ENCODE peak calls at places on chromosome 22, in eight cellular contexts. R is astrocyte of the cerebellum, W is GM12865, C is upper lobe of right lung, P is AG04450, Q is uterus, N is retinal pigment epithelial cell, K is AG09309. U is an unnamed sample.

GRCh38 chr22:44622147-44622427 is 79.9 kb upstream of the PRR5 start:
- DNase-seq in R (no peak), K (no peak), N (no peak), Q (no peak), P (no peak), C (no peak), W (peak), U (no peak)

GRCh38 chr22:42967933-42968332 is 47.0 kb downstream of the PACSIN2 start:
- DNase-seq in K (no peak), C (peak), W (peak), N (no peak), R (no peak), P (no peak), Q (peak), U (no peak)

GRCh38 chr22:21938906-21939305 is 13.7 kb downstream of the PPM1F start:
- DNase-seq in C (no peak), R (no peak), W (no peak), N (no peak), Q (no peak), K (no peak), P (no peak), U (no peak)

GRCh38 chr22:49101225-49101624 is 726.4 kb downstream of the BRD1 start:
- DNase-seq in W (no peak), R (no peak), N (no peak), C (peak), P (no peak), K (no peak), Q (no peak), U (no peak)

GRCh38 chr22:39546889-39547586 is 14.5 kb upstream of the RPS19BP1 start:
- DNase-seq in R (no peak), Q (no peak), P (no peak), C (no peak), W (no peak), N (no peak), K (no peak), U (no peak)

GRCh38 chr22:21698430-21699329 is 32.9 kb downstream of the PPIL2 start:
- DNase-seq in R (no peak), W (no peak), N (no peak), K (no peak), P (no peak), C (no peak), Q (peak), U (no peak)

GRCh38 chr22:30305519-30305905 is 16.2 kb upstream of the CASTOR1 start:
- DNase-seq in C (peak), R (no peak), W (peak), K (no peak), P (no peak), N (no peak), Q (peak), U (no peak)

GRCh38 chr22:21865041-21865440 is 2.4 kb downstream of the MAPK1 start:
- DNase-seq in K (peak), Q (peak), R (peak), P (peak), C (no peak), N (peak), W (peak), U (peak)

GRCh38 chr22:45787770-45788169 is 116.1 kb downstream of the ATXN10 start:
- DNase-seq in C (no peak), N (no peak), W (no peak), K (no peak), P (no peak), Q (no peak), R (no peak), U (no peak)

GRCh38 chr22:29450222-29450621 is 11.8 kb downstream of the RFPL1 start:
- DNase-seq in N (no peak), W (no peak), Q (no peak), P (no peak), R (no peak), K (no peak), C (no peak), U (no peak)

GRCh38 chr22:43776081-43776670 is 35.9 kb downstream of the EFCAB6 start:
- DNase-seq in R (no peak), Q (no peak), K (no peak), N (no peak), W (no peak), P (no peak), C (no peak), U (no peak)

GRCh38 chr22:24059121-24059520 is 48.0 kb downstream of the CABIN1 start:
- DNase-seq in R (peak), C (no peak), K (peak), Q (no peak), P (peak), W (no peak), N (no peak), U (peak)

GRCh38 chr22:50601669-50602337 is 1.2 kb downstream of the MAPK8IP2 start:
- DNase-seq in Q (no peak), K (no peak), W (no peak), N (no peak), C (no peak), P (no peak), R (no peak), U (no peak)

GRCh38 chr22:30325724-30326703 is 727 bp downstream of the TBC1D10A start:
- DNase-seq in P (no peak), Q (peak), W (peak), K (no peak), N (no peak), R (no peak), C (no peak), U (no peak)

GRCh38 chr22:42343136-42343484 is 72.7 kb upstream of the TCF20 start:
- DNase-seq in W (no peak), N (no peak), Q (no peak), P (no peak), K (no peak), C (no peak), R (no peak), U (no peak)

GRCh38 chr22:31089101-31090100 is 8.3 kb downstream of the SMTN start:
- DNase-seq in K (no peak), N (no peak), C (no peak), P (no peak), Q (peak), R (no peak), W (peak), U (no peak)

GRCh38 chr22:28976588-28976987 is 85.0 kb downstream of the C22orf31 start:
- DNase-seq in P (peak), K (peak), Q (no peak), C (no peak), W (peak), R (no peak), N (peak), U (peak)

GRCh38 chr22:43298062-43298801 is 44.9 kb downstream of the SCUBE1 start:
- DNase-seq in K (no peak), N (no peak), R (no peak), P (no peak), Q (no peak), W (no peak), C (no peak), U (no peak)

GRCh38 chr22:27997538-27997937 is 78.5 kb upstream of the PITPNB start:
- DNase-seq in W (peak), Q (no peak), N (no peak), K (no peak), P (no peak), C (peak), R (no peak), U (no peak)

GRCh38 chr22:29524440-29525191 is 28.9 kb downstream of the THOC5 start:
- DNase-seq in K (no peak), Q (no peak), W (peak), P (no peak), C (no peak), R (no peak), N (peak), U (no peak)

GRCh38 chr22:19823638-19824196 is 31.0 kb downstream of the GNB1L start:
- DNase-seq in N (no peak), K (no peak), C (peak), W (no peak), Q (no peak), P (no peak), R (no peak), U (no peak)

GRCh38 chr22:24379536-24379935 is 47.9 kb upstream of the ADORA2A start:
- DNase-seq in C (no peak), N (no peak), R (no peak), W (no peak), P (no peak), K (no peak), Q (no peak), U (no peak)

GRCh38 chr22:25548866-25549464 is 15.5 kb upstream of the GRK3 start:
- DNase-seq in R (no peak), Q (no peak), P (no peak), C (no peak), K (no peak), W (no peak), N (no peak), U (no peak)

GRCh38 chr22:49400866-49401598 is 426.6 kb downstream of the BRD1 start:
- DNase-seq in R (no peak), P (no peak), K (no peak), W (no peak), N (no peak), C (no peak), Q (no peak), U (no peak)

GRCh38 chr22:29342577-29343312 is 27.2 kb upstream of the RASL10A start:
- DNase-seq in P (no peak), W (no peak), C (no peak), R (no peak), Q (no peak), K (no peak), N (no peak), U (no peak)

GRCh38 chr22:23168381-23169031 is 11.8 kb upstream of the BCR start:
- DNase-seq in Q (no peak), K (no peak), P (no peak), R (no peak), C (no peak), N (no peak), W (no peak), U (no peak)

GRCh38 chr22:44915441-44915840 is 94.4 kb downstream of the PHF21B start:
- DNase-seq in N (no peak), K (no peak), W (no peak), Q (no peak), R (no peak), P (no peak), C (peak), U (no peak)

GRCh38 chr22:29798801-29799200 is 31.6 kb downstream of the UQCR10 start:
- DNase-seq in C (no peak), Q (no peak), N (no peak), W (no peak), P (no peak), R (no peak), K (no peak), U (no peak)

GRCh38 chr22:42700355-42700754 is 20.3 kb downstream of the A4GALT start:
- DNase-seq in C (no peak), P (no peak), W (no peak), K (no peak), N (no peak), R (no peak), Q (peak), U (no peak)

GRCh38 chr22:35921777-35922176 is 106.8 kb downstream of the RBFOX2 start:
- DNase-seq in P (peak), Q (peak), K (peak), N (peak), W (peak), R (peak), C (no peak), U (peak)

GRCh38 chr22:23786261-23786710 is 480 bp upstream of the SMARCB1 start:
- DNase-seq in P (no peak), W (no peak), Q (no peak), K (no peak), N (no peak), C (no peak), R (no peak), U (no peak)

GRCh38 chr22:42920101-42920820 is 63.2 kb upstream of the ARFGAP3 start:
- DNase-seq in N (peak), C (peak), Q (no peak), P (no peak), R (no peak), W (no peak), K (peak), U (peak)

GRCh38 chr22:29727248-29727551 is 7.4 kb downstream of the CABP7 start:
- DNase-seq in W (peak), K (no peak), R (no peak), C (peak), Q (peak), N (no peak), P (no peak), U (no peak)

DNA sequence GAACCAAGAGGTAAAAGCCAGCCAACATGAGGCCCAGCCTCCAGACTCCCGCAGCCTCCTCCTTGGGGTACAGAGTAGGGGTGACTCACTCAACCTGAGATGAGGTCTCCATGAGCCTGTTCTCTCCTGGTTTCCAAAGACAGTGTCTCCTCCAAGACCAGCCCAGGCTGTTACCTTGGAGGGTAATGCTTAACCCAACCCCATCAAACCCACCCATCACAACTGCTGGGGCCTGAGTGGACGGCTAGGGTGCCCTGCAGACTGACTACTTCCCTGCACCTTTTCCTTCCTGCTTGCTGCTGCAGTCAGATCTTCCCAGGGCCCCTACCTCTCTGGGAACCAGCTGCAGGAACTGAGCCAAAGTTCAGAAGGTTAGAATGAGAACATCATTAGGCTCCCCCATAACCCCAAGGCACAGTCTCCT is 5.1 kb upstream of the NOL12 start:
- DNase-seq in W (no peak), N (no peak), C (no peak), R (no peak), K (no peak), P (no peak), Q (no peak), U (no peak)
- H3K4me3 ChIP-seq in W (no peak), N (no peak), C (no peak), R (no peak), K (no peak), P (no peak), Q (no peak), U (no peak)

GRCh38 chr22:32828150-32828549 is 26.6 kb downstream of the TIMP3 start:
- DNase-seq in Q (no peak), W (no peak), N (no peak), P (no peak), R (no peak), C (no peak), K (no peak), U (no peak)
- TF ChIP-seq CTCF in Q (no peak), W (no peak), N (peak), P (no peak), R (no peak), C (peak), K (no peak), U (no peak)

DNA sequence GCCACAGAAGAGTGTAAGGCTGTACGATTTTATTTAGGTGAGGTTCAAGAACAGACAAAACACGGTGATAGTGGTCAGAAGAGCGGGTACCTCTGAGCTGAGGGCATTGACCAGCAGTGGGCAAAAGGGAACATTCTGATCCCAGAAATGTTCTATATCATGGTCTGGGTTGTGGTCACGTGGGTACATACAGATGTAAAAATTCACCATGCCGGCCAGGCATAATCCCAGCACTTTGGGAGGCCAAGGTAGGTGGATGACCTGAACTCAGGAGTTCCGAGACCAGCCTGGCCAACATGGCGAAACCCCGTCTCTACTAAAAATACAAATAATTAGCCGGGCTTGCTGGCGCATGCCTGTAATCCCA is 31.1 kb upstream of the GCAT start:
- DNase-seq in C (no peak), Q (no peak), W (no peak), K (no peak), R (no peak), N (no peak), P (no peak), U (no peak)
- H3K4me3 ChIP-seq in C (no peak), Q (no peak), W (no peak), K (no peak), R (no peak), N (no peak), P (no peak), U (no peak)

GRCh38 chr22:32858957-32859356 is 57.5 kb downstream of the TIMP3 start:
- DNase-seq in N (no peak), P (no peak), R (no peak), K (no peak), Q (no peak), C (no peak), W (no peak), U (no peak)

GRCh38 chr22:32862083-32862482 is 60.6 kb downstream of the TIMP3 start:
- DNase-seq in Q (no peak), N (no peak), R (no peak), K (no peak), P (no peak), C (no peak), W (no peak), U (no peak)

GRCh38 chr22:32862936-32863661 is 61.6 kb downstream of the TIMP3 start:
- DNase-seq in N (no peak), P (no peak), Q (no peak), C (no peak), R (no peak), W (no peak), K (no peak), U (no peak)

GRCh38 chr22:32859743-32860142 is 58.2 kb downstream of the TIMP3 start:
- DNase-seq in Q (no peak), R (no peak), W (no peak), N (no peak), P (no peak), K (no peak), C (no peak), U (no peak)

DNA sequence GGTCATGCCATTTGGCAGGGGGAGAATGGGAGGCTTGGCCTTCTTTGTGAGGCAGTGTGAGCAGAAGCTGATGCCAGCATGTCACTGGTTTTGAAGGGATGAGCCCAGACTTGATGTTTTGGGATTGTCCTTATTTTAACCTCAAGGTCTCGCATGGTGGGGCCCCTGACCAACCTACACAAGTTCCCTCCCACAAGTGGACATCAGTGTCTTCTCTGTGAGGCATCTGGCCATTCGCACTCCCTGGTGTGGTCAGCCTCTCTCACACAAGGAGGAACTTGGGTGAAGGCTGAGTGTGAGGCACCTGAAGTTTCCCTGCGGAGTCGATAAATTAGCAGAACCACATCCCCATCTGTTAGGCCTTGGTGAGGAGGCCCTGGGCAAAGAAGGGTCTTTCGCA is 59.8 kb downstream of the TIMP3 start:
- DNase-seq in C (no peak), N (no peak), P (no peak), R (no peak), Q (no peak), W (no peak), K (no peak), U (no peak)
- TF ChIP-seq CTCF in C (no peak), N (no peak), P (no peak), R (no peak), Q (no peak), W (no peak), K (no peak), U (no peak)

DNA sequence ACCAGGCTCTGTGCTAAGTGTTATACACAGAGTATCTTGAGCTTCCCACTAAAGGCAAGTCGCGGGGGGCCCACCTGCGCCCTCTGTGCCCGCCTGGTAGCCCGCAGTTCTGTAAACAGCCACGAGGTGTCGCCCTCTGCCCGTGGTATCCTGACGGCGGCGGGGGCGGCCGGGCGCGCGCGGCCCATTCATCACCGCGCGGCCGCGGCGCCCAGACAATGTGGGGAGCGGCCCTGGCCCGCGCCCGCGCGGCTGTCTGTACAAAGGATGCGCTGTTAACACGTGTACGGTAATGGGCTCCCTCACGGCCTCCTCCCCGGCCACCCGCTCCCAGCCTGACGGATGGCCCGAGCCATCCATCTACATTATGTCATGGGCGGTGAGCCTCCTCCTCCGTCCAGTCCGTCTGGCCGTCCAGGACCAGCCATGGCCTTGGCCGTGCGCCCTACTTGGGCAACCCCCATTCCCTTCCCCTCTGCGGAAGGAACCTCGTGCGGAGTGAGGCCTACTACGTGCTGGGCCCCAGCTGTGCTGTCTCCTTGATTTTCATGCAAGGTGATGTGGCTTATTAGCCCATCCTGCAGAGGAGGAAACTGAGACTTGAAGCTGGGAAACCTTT is 99.4 kb downstream of the MIAT start:
- DNase-seq in C (peak), K (no peak), P (no peak), Q (peak), R (no peak), W (peak), N (no peak), U (no peak)
- H3K4me3 ChIP-seq in C (peak), K (peak), P (peak), Q (no peak), R (peak), W (no peak), N (peak), U (peak)

GRCh38 chr22:17171016-17171312 is 11.9 kb upstream of the HDHD5 start:
- DNase-seq in P (no peak), K (no peak), N (no peak), C (no peak), R (no peak), W (no peak), Q (no peak), U (no peak)
- TF ChIP-seq CTCF in P (no peak), K (peak), N (peak), C (no peak), R (no peak), W (no peak), Q (no peak), U (peak)